ENCODE peak calls at places on chromosomes 13 and 19, in ten cellular contexts. L is cardiac fibroblast, T is IMR-90, B is EH, R is GM23248, Q is caudate nucleus, M is putamen, F is omental fat pad, Y is HEK293T, C is NCI-H1092. S is an unnamed sample.

GRCh38 chr19:45973564-45974338 is at the start of gene NOVA2:
- DNase-seq in L (peak), T (peak), B (peak), R (peak), Q (peak), M (peak), F (no peak), Y (peak), C (peak), S (peak)

GRCh38 chr19:55447421-55448174 is 4.5 kb upstream of the SHISA7 start:
- DNase-seq in L (peak), T (peak), B (peak), R (peak), Q (peak), M (no peak), F (no peak), Y (no peak), C (no peak), S (no peak)

GRCh38 chr13:97325738-97326137 is 103.6 kb downstream of the MBNL2 start:
- DNase-seq in L (no peak), T (no peak), B (no peak), R (no peak), Q (no peak), M (no peak), F (no peak), Y (no peak), C (no peak), S (no peak)

GRCh38 chr13:75371223-75371622 is 110.7 kb downstream of the TBC1D4 start:
- DNase-seq in L (no peak), T (no peak), B (no peak), R (no peak), Q (no peak), M (no peak), F (no peak), Y (no peak), C (no peak), S (no peak)

GRCh38 chr19:48450441-48450840 is 4.7 kb downstream of the GRWD1 start:
- DNase-seq in L (no peak), T (no peak), B (no peak), R (no peak), Q (no peak), M (no peak), F (no peak), Y (no peak), C (no peak), S (no peak)

GRCh38 chr19:18349524-18350128 is 9.2 kb downstream of the PGPEP1 start:
- DNase-seq in L (peak), T (peak), B (peak), R (peak), Q (no peak), M (no peak), F (peak), Y (peak), C (no peak), S (no peak)

GRCh38 chr13:44103721-44104490 is 224.2 kb downstream of the LACC1 start:
- DNase-seq in L (no peak), T (no peak), B (no peak), R (no peak), Q (peak), M (peak), F (no peak), Y (no peak), C (no peak), S (no peak)

GRCh38 chr13:45092668-45093067 is 27.6 kb upstream of the GTF2F2 start:
- DNase-seq in L (peak), T (no peak), B (peak), R (peak), Q (no peak), M (no peak), F (no peak), Y (no peak), C (no peak), S (no peak)

GRCh38 chr19:33248104-33248503 is 22.5 kb upstream of the SLC7A10 start:
- DNase-seq in L (no peak), T (no peak), B (no peak), R (no peak), Q (no peak), M (no peak), F (no peak), Y (no peak), C (no peak), S (peak)

GRCh38 chr13:109874921-109875454 is 88.6 kb upstream of the IRS2 start:
- DNase-seq in L (peak), T (peak), B (peak), R (peak), Q (no peak), M (no peak), F (no peak), Y (no peak), C (no peak), S (no peak)

GRCh38 chr13:112688560-112689497 is 1.0 kb upstream of the ATP11A start:
- DNase-seq in L (no peak), T (no peak), B (peak), R (peak), Q (no peak), M (peak), F (no peak), Y (no peak), C (no peak), S (peak)

GRCh38 chr19:47176627-47177090 is 46.0 kb downstream of the SAE1 start:
- DNase-seq in L (peak), T (peak), B (peak), R (peak), Q (no peak), M (no peak), F (no peak), Y (no peak), C (no peak), S (no peak)

GRCh38 chr13:100115693-100116254 is 26.9 kb downstream of the PCCA start:
- DNase-seq in L (no peak), T (no peak), B (no peak), R (no peak), Q (no peak), M (no peak), F (no peak), Y (no peak), C (no peak), S (no peak)

GRCh38 chr13:46181799-46182490 is at the start of gene LCP1:
- DNase-seq in L (no peak), T (no peak), B (no peak), R (no peak), Q (no peak), M (no peak), F (no peak), Y (no peak), C (no peak), S (peak)

GRCh38 chr13:93305886-93306285 is 79.3 kb downstream of the GPC6 start:
- DNase-seq in L (no peak), T (peak), B (peak), R (peak), Q (no peak), M (no peak), F (no peak), Y (no peak), C (no peak), S (no peak)

GRCh38 chr13:50448535-50448981 is 394.9 kb downstream of the DLEU7 start:
- DNase-seq in L (no peak), T (no peak), B (no peak), R (no peak), Q (no peak), M (no peak), F (no peak), Y (no peak), C (no peak), S (no peak)

GRCh38 chr13:106797081-106797640 is 229.2 kb upstream of the ARGLU1 start:
- DNase-seq in L (no peak), T (no peak), B (no peak), R (no peak), Q (no peak), M (no peak), F (no peak), Y (no peak), C (no peak), S (no peak)

GRCh38 chr19:35522745-35523327 is 5.3 kb downstream of the SBSN start:
- DNase-seq in L (no peak), T (no peak), B (no peak), R (no peak), Q (no peak), M (no peak), F (no peak), Y (no peak), C (no peak), S (no peak)

GRCh38 chr13:52782486-52783448 is 43.1 kb upstream of the CNMD start:
- DNase-seq in L (no peak), T (no peak), B (no peak), R (no peak), Q (no peak), M (no peak), F (no peak), Y (no peak), C (no peak), S (no peak)

GRCh38 chr13:98206946-98207345 is 29.9 kb upstream of the RNF113B start:
- DNase-seq in L (peak), T (peak), B (peak), R (peak), Q (no peak), M (no peak), F (no peak), Y (no peak), C (no peak), S (no peak)

GRCh38 chr19:42066075-42066754 is 3.8 kb downstream of the GRIK5 start:
- DNase-seq in L (peak), T (peak), B (peak), R (peak), Q (peak), M (no peak), F (no peak), Y (peak), C (no peak), S (no peak)

GRCh38 chr19:46828484-46828883 is 22.2 kb downstream of the AP2S1 start:
- DNase-seq in L (no peak), T (peak), B (peak), R (peak), Q (no peak), M (no peak), F (no peak), Y (no peak), C (no peak), S (no peak)

GRCh38 chr13:98405107-98405571 is 171.8 kb downstream of the STK24 start:
- DNase-seq in L (peak), T (no peak), B (no peak), R (peak), Q (peak), M (no peak), F (no peak), Y (peak), C (no peak), S (no peak)

GRCh38 chr19:54209748-54210494 is 9.3 kb downstream of the RPS9 start:
- DNase-seq in L (peak), T (peak), B (peak), R (peak), Q (peak), M (peak), F (peak), Y (peak), C (peak), S (no peak)

GRCh38 chr19:1134431-1134830 is 30.6 kb downstream of the GPX4 start:
- DNase-seq in L (peak), T (no peak), B (peak), R (no peak), Q (no peak), M (no peak), F (no peak), Y (no peak), C (no peak), S (no peak)

GRCh38 chr19:16619456-16619855 is 8.5 kb downstream of the MED26 start:
- DNase-seq in L (no peak), T (no peak), B (peak), R (peak), Q (no peak), M (no peak), F (no peak), Y (no peak), C (no peak), S (no peak)

GRCh38 chr13:74767031-74767430 is 632.8 kb upstream of the KLF12 start:
- DNase-seq in L (peak), T (peak), B (peak), R (peak), Q (no peak), M (no peak), F (no peak), Y (no peak), C (no peak), S (no peak)

GRCh38 chr19:1015782-1016646 is 4.9 kb downstream of the TMEM259 start:
- DNase-seq in L (no peak), T (no peak), B (no peak), R (no peak), Q (no peak), M (no peak), F (no peak), Y (no peak), C (no peak), S (no peak)

GRCh38 chr13:107734891-107735620 is 480.3 kb downstream of the LIG4 start:
- DNase-seq in L (no peak), T (no peak), B (no peak), R (no peak), Q (no peak), M (no peak), F (no peak), Y (no peak), C (peak), S (no peak)

GRCh38 chr13:42969558-42970172 is 22.4 kb downstream of the EPSTI1 start:
- DNase-seq in L (peak), T (peak), B (peak), R (peak), Q (peak), M (peak), F (peak), Y (peak), C (peak), S (peak)

GRCh38 chr19:12965017-12965811 is 4.2 kb upstream of the DAND5 start:
- DNase-seq in L (peak), T (peak), B (peak), R (peak), Q (peak), M (peak), F (peak), Y (peak), C (peak), S (peak)

GRCh38 chr19:30686252-30686762 is 314.1 kb downstream of the ZNF536 start:
- DNase-seq in L (peak), T (no peak), B (peak), R (peak), Q (peak), M (no peak), F (no peak), Y (no peak), C (no peak), S (no peak)

S was measured in spleen.